ENCODE peak calls at places on chromosome 10, in five cellular contexts. Z is GM12878, P is K562, S is H1, I is HepG2. R is an unnamed sample. For H3K9me3, the result is how much of the 10 kb centered on the place peaks cover.

GRCh38 chr10:42476101-42476500 is 162.3 kb downstream of the ZNF33B start:
- DNase-seq in Z (no peak), S (no peak), P (peak), I (no peak), R (no peak)

GRCh38 chr10:69869291-69869841 is 67.7 kb downstream of the COL13A1 start:
- DNase-seq in I (no peak), Z (no peak), P (no peak), S (no peak), R (no peak)

GRCh38 chr10:113756940-113757543 is 5.6 kb downstream of the PLEKHS1 start:
- DNase-seq in Z (no peak), I (no peak), P (no peak), S (no peak), R (no peak)

GRCh38 chr10:88968316-88968882 is 15.8 kb upstream of the ACTA2 start:
- DNase-seq in S (no peak), Z (no peak), I (no peak), P (no peak), R (no peak)

GRCh38 chr10:7264313-7264741 is 146.5 kb downstream of the SFMBT2 start:
- DNase-seq in I (no peak), S (no peak), Z (no peak), P (no peak), R (peak)

GRCh38 chr10:107072786-107073185 is 91.7 kb downstream of the SORCS1 start:
- DNase-seq in S (no peak), P (no peak), I (no peak), Z (no peak), R (no peak)

GRCh38 chr10:34854147-34854601 is 39.1 kb upstream of the PARD3 start:
- DNase-seq in S (no peak), I (no peak), P (no peak), Z (no peak), R (peak)

GRCh38 chr10:22324413-22324812 is 3.5 kb downstream of the BMI1 start:
- DNase-seq in S (no peak), I (no peak), Z (no peak), P (no peak), R (no peak)

GRCh38 chr10:50417906-50418697 is 166.8 kb upstream of the ASAH2 start:
- DNase-seq in I (peak), S (peak), P (peak), Z (peak), R (peak)

GRCh38 chr10:113487154-113487553 is 65.7 kb upstream of the HABP2 start:
- DNase-seq in Z (no peak), P (no peak), S (no peak), I (no peak), R (no peak)

GRCh38 chr10:7479861-7480598 is 69.2 kb upstream of the SFMBT2 start:
- DNase-seq in I (no peak), S (no peak), P (no peak), Z (no peak), R (no peak)

GRCh38 chr10:117365612-117366011 is 9.6 kb downstream of the PDZD8 start:
- DNase-seq in I (no peak), Z (no peak), S (no peak), P (no peak), R (peak)

GRCh38 chr10:20995123-20995978 is 98.2 kb upstream of the NEBL start:
- DNase-seq in Z (no peak), P (no peak), S (no peak), I (no peak), R (no peak)

GRCh38 chr10:91745086-91745831 is 53.0 kb upstream of the TNKS2 start:
- DNase-seq in S (peak), I (peak), P (no peak), Z (no peak), R (peak)

GRCh38 chr10:72275351-72276012 is 1.8 kb downstream of the DDIT4 start:
- DNase-seq in P (peak), I (no peak), Z (no peak), S (no peak), R (peak)

GRCh38 chr10:118692911-118693310 is 61.9 kb downstream of the CACUL1 start:
- DNase-seq in P (no peak), Z (no peak), S (no peak), I (no peak), R (no peak)

GRCh38 chr10:1293636-1294440 is 237.7 kb downstream of the WDR37 start:
- DNase-seq in S (peak), P (no peak), Z (no peak), I (no peak), R (no peak)

GRCh38 chr10:944034-944831 is 12.7 kb upstream of the LARP4B start:
- DNase-seq in I (no peak), S (no peak), Z (no peak), P (no peak), R (no peak)

GRCh38 chr10:7153750-7154149 is 257.1 kb downstream of the SFMBT2 start:
- DNase-seq in S (no peak), I (no peak), Z (no peak), P (no peak), R (no peak)

GRCh38 chr10:19853839-19854238 is 37.6 kb downstream of the PLXDC2 start:
- DNase-seq in S (no peak), Z (no peak), I (no peak), P (no peak), R (no peak)

GRCh38 chr10:80158598-80159127 is 26.1 kb downstream of the PLAC9 start:
- DNase-seq in I (no peak), S (no peak), Z (no peak), P (peak), R (peak)

GRCh38 chr10:22999942-23000341 is 72.1 kb downstream of the ARMC3 start:
- DNase-seq in Z (no peak), I (no peak), P (no peak), S (no peak), R (no peak)

GRCh38 chr10:32713560-32713959 is 244.5 kb downstream of the ITGB1 start:
- DNase-seq in Z (no peak), S (no peak), P (no peak), I (peak), R (no peak)

GRCh38 chr10:80497187-80498038 is 40.3 kb upstream of the SH2D4B start:
- DNase-seq in S (no peak), P (peak), Z (no peak), I (no peak), R (no peak)

GRCh38 chr10:68231106-68231901 is 609 bp downstream of the ATOH7 start:
- DNase-seq in Z (no peak), P (peak), S (peak), I (peak), R (peak)

GRCh38 chr10:103828107-103828506 is 27.3 kb downstream of the SH3PXD2A start:
- DNase-seq in S (no peak), I (no peak), Z (no peak), P (no peak), R (no peak)

GRCh38 chr10:2985729-2986232 is 81.6 kb upstream of the PFKP start:
- DNase-seq in S (peak), P (peak), Z (no peak), I (no peak), R (peak)

GRCh38 chr10:71234017-71234894 is 21.9 kb downstream of the UNC5B start:
- DNase-seq in I (no peak), S (no peak), P (no peak), Z (no peak), R (no peak)

GRCh38 chr10:22681783-22682183 is 32.6 kb downstream of the PIP4K2A start:
- DNase-seq in S (no peak), I (peak), P (peak), Z (no peak), R (peak)

GRCh38 chr10:43130756-43131155 is 7.5 kb upstream of the CSGALNACT2 start:
- DNase-seq in P (no peak), S (no peak), I (no peak), Z (no peak), R (no peak)

GRCh38 chr10:70528726-70529362 is 50.3 kb downstream of the PALD1 start:
- DNase-seq in I (peak), S (no peak), P (peak), Z (no peak), R (peak)

GRCh38 chr10:78348416-78349164 is 314.9 kb downstream of the RPS24 start:
- DNase-seq in S (no peak), Z (no peak), I (no peak), P (no peak), R (no peak)

GRCh38 chr10:63256047-63256773 is 123.1 kb downstream of the NRBF2 start:
- DNase-seq in S (no peak), I (no peak), Z (no peak), P (no peak), R (no peak)

GRCh38 chr10:71888623-71889387 is 37.8 kb upstream of the PSAP start:
- DNase-seq in P (peak), Z (peak), I (no peak), S (peak), R (peak)

GRCh38 chr10:75654777-75655176 is 223.4 kb downstream of the LRMDA start:
- DNase-seq in P (no peak), I (no peak), Z (no peak), S (no peak), R (no peak)
- TF ChIP-seq KDM1A in P (no peak), I (no peak), Z (no peak), S (no peak), R (no peak)

DNA sequence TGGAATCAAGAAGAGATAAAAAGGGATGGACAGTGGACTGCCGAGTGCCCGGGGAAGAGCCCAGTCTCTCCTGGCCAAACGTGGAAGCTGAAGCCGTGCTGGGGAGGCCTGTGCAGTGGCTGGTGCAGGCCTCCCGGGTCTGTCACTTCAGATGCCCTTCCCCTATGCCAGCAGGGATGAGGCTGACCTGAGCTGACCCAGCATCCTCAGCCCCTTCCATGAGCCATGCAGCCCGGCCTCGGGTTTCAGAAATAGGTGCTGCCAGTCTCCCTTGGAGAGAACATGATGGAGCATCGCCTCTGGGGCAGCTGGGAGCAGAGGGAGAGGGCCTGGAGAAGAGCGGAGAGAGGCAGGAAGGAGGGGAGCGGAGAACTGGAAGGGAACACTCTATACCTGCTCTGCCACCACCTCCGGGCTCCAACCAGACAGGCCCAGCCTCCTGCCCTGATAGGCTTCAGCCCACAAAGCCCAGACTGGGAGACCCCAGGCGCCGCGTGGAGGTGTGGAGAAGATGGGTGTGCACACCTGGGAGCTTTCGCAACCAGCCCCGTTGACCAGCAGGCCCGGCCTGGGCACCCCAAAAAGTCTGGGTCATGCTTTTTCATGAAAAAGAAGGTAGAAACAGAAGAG is 68.6 kb upstream of the PPP2R2D start:
- DNase-seq in S (no peak), Z (no peak), P (no peak), I (no peak), R (no peak)
- H3K9me3 ChIP-seq in S (under half), Z (under half), P (under half), I (under half), R (under half)

GRCh38 chr10:9012312-9012711 is 957.8 kb downstream of the GATA3 start:
- DNase-seq in I (no peak), Z (no peak), P (no peak), S (no peak), R (no peak)
- TF ChIP-seq KDM1A in I (no peak), Z (no peak), P (no peak), S (no peak), R (no peak)

DNA sequence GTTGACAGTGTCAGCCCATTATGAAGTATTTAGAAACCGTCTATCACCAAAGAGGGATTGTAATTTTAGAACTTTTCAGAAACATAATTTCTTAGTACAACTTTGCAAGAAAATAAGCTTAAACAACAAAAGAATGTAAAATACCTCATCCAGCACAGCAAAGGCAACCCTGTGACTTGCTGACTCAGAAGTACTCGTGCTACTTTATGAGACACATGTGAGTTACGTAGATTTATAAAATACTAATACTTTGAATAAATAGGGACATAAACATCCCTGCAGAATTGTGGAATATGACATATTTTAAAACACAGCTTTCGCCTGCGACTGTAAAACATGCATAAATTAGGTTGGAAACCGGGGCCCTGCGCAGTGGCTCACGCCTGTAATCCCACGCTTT is 739.7 kb upstream of the ANKRD30A start:
- DNase-seq in I (no peak), P (no peak), S (no peak), Z (no peak), R (no peak)
- H3K9me3 ChIP-seq in I (under half), P (under half), S (under half), Z (under half), R (under half)

GRCh38 chr10:90162464-90162863 is 461.1 kb downstream of the KIF20B start:
- DNase-seq in P (no peak), S (no peak), I (no peak), Z (no peak), R (no peak)
- TF ChIP-seq KDM1A in P (no peak), S (no peak), I (no peak), Z (no peak), R (no peak)

GRCh38 chr10:121027390-121027789 is 176.2 kb downstream of the WDR11 start:
- DNase-seq in Z (no peak), P (no peak), I (peak), S (no peak), R (no peak)

GRCh38 chr10:121025731-121026130 is 174.6 kb downstream of the WDR11 start:
- DNase-seq in I (no peak), Z (no peak), S (no peak), P (no peak), R (no peak)

DNA sequence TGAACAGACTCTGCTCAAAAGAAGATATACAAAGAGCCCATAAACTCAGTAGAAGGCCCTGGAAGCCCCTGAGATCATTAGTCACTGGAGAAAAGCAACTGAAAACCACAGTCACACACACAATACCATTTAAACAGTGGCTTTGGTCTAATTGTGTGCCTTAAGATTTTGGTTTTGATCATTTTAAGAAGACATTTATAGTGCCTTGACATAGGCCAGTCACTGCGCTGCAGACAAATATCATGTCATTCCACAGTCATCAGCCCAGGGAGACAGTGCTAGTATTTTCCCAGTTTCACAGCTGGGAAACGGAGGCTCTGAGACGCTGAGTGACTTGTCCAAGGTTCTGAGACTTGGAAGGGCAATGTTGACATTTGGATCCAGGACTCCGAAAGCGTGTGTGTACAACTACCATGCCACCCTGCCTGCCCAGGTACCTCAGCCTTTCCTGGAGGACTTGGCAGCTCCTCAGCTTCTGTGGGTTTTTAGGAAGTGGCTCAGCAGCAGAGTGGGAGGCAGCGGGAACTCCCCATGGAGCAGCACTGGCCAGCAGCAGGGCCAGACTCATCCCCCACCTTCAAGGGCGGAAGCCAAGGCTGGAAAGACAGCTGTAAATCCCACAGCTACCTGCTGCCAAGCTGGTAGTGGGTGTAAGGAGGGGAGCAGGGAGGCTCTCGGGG is 173.9 kb downstream of the WDR11 start:
- DNase-seq in Z (no peak), S (no peak), P (no peak), I (no peak), R (no peak)
- H3K9me3 ChIP-seq in Z (under half), S (under half), P (under half), I (under half), R (under half)

GRCh38 chr10:25174461-25175230 is at the start of gene GPR158:
- DNase-seq in Z (no peak), S (peak), P (peak), I (peak), R (peak)

GRCh38 chr10:25177093-25177753 is 2.4 kb downstream of the GPR158 start:
- DNase-seq in I (no peak), S (no peak), Z (no peak), P (no peak), R (no peak)

GRCh38 chr10:25175527-25176420 is 973 bp downstream of the GPR158 start:
- DNase-seq in S (no peak), P (no peak), I (no peak), Z (no peak), R (no peak)

GRCh38 chr10:25177754-25178135 is 2.9 kb downstream of the GPR158 start:
- DNase-seq in S (no peak), I (no peak), P (no peak), Z (no peak), R (no peak)

DNA sequence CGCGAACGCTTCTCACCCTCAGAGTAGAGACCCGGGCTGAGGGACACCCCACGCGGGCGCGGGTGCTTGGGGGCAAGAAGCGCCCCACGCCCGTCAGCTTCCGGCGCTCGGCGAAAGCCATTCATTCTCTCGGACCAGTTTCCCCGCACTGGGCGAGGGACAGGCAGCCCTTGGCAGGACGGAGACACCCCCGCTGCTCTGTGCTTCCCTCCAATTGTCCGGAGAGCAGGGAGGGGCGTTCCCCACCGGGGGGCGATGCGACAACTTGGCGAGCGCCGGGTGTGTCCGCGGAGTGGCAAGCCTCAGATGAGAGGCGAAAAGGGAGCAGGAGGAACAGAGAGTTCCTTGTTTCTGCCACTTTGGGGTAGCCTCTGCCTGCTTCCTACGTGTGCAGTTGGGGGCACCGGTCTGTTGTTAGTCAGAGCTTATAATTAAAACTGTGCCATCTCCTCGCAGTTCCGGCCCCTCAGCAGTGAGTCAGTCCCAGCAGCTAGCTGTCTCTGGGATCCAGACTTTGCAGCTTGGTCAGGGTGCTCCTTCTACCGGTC is 1.7 kb downstream of the GPR158 start:
- DNase-seq in Z (no peak), S (no peak), I (no peak), P (no peak), R (no peak)
- TF ChIP-seq KDM1A in Z (no peak), S (no peak), I (no peak), P (no peak), R (no peak)

GRCh38 chr10:37344413-37344812 is 219.0 kb downstream of the ANKRD30A start:
- DNase-seq in P (no peak), I (no peak), S (no peak), Z (no peak), R (no peak)
- H3K9me3 ChIP-seq in P (under half), I (under half), S (half or more), Z (under half), R (under half)

GRCh38 chr10:110445871-110446270 is 51.8 kb upstream of the DUSP5 start:
- DNase-seq in I (no peak), P (no peak), Z (no peak), S (no peak), R (no peak)

GRCh38 chr10:110446277-110446676 is 51.4 kb upstream of the DUSP5 start:
- DNase-seq in P (no peak), S (no peak), I (no peak), Z (no peak), R (no peak)

GRCh38 chr10:110446954-110447608 is 50.6 kb upstream of the DUSP5 start:
- DNase-seq in P (peak), Z (no peak), S (no peak), I (no peak), R (no peak)

GRCh38 chr10:110448682-110449418 is 48.9 kb upstream of the DUSP5 start:
- DNase-seq in Z (no peak), I (no peak), P (no peak), S (no peak), R (no peak)

GRCh38 chr10:110447886-110448285 is 49.8 kb upstream of the DUSP5 start:
- DNase-seq in Z (no peak), P (no peak), S (no peak), I (no peak), R (no peak)
- TF ChIP-seq KDM1A in Z (no peak), P (no peak), S (no peak), I (no peak), R (no peak)

DNA sequence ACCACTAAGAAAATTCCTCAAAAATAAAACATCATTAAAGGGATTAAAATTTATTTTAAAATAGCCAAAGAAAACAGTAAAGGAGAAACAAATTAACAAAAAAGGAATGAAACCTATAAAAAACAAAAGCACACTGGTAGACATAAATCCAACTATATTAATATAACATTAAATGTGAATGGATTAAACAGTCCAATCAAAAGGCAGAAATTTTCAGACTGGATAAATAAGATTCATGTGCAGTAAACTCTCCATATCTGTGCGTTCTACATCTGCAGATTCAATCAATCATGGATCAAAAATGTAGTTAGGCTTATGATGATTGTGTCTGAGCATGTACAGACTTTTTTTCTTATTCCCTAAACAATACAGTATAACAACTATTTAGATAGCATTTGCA is 42.6 kb downstream of the ZNF518A start:
- DNase-seq in P (no peak), S (no peak), I (no peak), Z (no peak), R (no peak)
- H3K9me3 ChIP-seq in P (under half), S (under half), I (under half), Z (under half), R (under half)

R was measured in A549.